ENCODE peak calls at places on chromosome 21, in eight cellular contexts. L is suprapubic skin, H is tibial nerve, X is transverse colon, A is SK-N-SH, N is ovary, I is esophagus muscularis mucosa, T is GM12878. M is an unnamed sample. For H3K4me1, the result is how much of the 10 kb centered on the place peaks cover.

GRCh38 chr21:43340491-43341348 is 86.2 kb downstream of the SIK1 start:
- DNase-seq in I (no peak), N (peak), X (peak), A (no peak), T (no peak), L (no peak), H (no peak), M (peak)

GRCh38 chr21:38769253-38769780 is 36.4 kb upstream of the ETS2 start:
- DNase-seq in T (no peak), X (no peak), I (no peak), N (no peak), L (no peak), H (no peak), A (no peak), M (no peak)

GRCh38 chr21:23612210-23612609 is 1995.1 kb downstream of the MRPL39 start:
- DNase-seq in A (no peak), H (no peak), I (no peak), T (no peak), X (no peak), L (no peak), N (no peak), M (no peak)

GRCh38 chr21:17668479-17668878 is 55.8 kb upstream of the BTG3 start:
- DNase-seq in T (no peak), L (no peak), N (no peak), I (no peak), A (no peak), H (no peak), X (no peak), M (no peak)

GRCh38 chr21:29148535-29148934 is 18.1 kb downstream of the MAP3K7CL start:
- DNase-seq in A (no peak), X (no peak), N (no peak), I (no peak), H (no peak), L (no peak), T (no peak), M (no peak)

GRCh38 chr21:42309753-42310213 is 5.4 kb downstream of the TFF3 start:
- DNase-seq in A (peak), I (no peak), N (peak), L (no peak), H (no peak), X (peak), T (no peak), M (peak)

GRCh38 chr21:32347351-32347750 is 45.5 kb downstream of the URB1 start:
- DNase-seq in T (no peak), N (no peak), X (no peak), L (no peak), A (no peak), H (no peak), I (no peak), M (no peak)

GRCh38 chr21:36316872-36317484 is 3.0 kb upstream of the MORC3 start:
- DNase-seq in H (no peak), I (no peak), L (no peak), N (no peak), T (no peak), A (no peak), X (no peak), M (no peak)

GRCh38 chr21:34912022-34912933 is 136.8 kb downstream of the RUNX1 start:
- DNase-seq in H (no peak), I (no peak), T (no peak), A (no peak), X (no peak), N (no peak), L (no peak), M (no peak)
- TF ChIP-seq EP300 in H (no peak), I (no peak), T (no peak), A (no peak), X (no peak), N (no peak), L (no peak), M (no peak)

DNA sequence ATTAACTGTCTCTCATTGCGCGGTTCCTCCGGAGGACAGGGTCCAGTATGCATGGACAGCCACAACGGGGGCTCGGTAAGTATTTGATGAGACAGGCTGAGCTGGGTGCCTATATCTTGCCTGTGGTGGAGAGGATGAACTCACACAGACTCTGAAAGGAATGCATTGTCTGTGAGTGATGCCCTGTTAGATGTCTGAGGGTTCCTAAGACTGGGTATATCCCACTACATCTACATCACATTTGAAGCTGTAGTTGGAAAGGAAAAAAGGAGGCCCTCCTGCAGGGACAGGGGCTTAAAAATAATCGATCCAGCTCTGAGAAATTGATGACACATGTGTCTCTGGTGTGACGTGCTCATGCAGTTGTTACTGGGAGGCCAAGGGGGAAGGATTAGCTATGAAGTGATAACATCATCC is 1.9 kb downstream of the ADARB1 start:
- DNase-seq in T (no peak), A (no peak), X (no peak), H (no peak), L (no peak), N (no peak), I (no peak), M (peak)
- H3K4me1 ChIP-seq in T (under half), A (under half), X (under half), H (under half), L (under half), N (under half), I (half or more), M (half or more)

DNA sequence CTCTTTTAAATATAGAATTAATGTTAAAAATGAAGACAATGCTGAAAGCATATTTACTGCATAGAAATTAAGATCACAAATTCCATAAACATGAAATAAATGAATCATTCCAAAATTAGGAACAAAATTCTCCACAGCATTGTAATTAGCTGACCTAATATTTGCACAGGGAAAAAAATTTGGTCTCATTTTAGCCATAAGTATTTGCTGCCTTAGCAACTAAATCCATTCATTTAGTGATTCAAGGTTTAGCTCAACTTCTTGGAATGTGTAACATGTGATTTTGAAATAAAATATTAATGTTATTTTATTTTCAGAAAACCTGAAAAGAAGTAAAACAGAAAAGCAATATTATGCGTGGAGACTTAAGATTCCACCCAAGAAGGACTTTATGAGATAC is 25.5 kb downstream of the ADAMTS5 start:
- DNase-seq in T (no peak), L (no peak), A (no peak), X (no peak), N (no peak), H (no peak), I (no peak), M (no peak)
- TF ChIP-seq EP300 in T (no peak), L (no peak), A (no peak), X (no peak), N (no peak), H (no peak), I (no peak), M (no peak)

DNA sequence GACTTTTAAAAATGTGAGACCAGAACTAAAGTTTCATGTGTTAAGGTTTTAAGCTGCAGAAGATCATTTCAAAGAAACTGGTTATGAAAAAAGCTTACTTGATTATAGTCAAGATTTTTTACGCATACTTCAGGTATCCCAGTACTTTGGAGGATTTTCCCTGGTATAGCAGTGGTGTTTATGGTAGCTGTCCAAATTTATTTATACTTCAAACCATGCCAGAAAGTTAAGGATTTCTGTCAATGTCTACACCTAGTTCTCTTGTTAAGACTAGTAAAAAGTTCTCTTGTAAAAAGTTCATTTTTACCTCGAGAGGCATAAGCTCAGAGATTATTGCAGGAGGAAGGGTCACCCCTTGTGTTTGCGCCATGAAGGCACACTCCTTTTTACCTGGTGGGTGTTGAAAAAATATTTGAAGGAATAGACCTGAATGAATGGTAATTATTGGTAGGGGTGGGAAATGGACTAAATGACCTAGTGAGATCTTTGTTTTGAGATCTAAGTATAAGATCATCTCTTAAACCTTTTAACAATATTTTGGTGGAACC is 2.8 kb downstream of the DYRK1A start:
- DNase-seq in X (no peak), L (no peak), T (no peak), I (no peak), N (no peak), H (no peak), A (no peak), M (no peak)
- H3K4me1 ChIP-seq in X (under half), L (half or more), T (under half), I (half or more), N (under half), H (under half), A (under half), M (under half)

GRCh38 chr21:31078796-31079195 is 40.5 kb upstream of the KRTAP19-8 start:
- DNase-seq in X (no peak), L (no peak), H (no peak), A (no peak), I (peak), N (no peak), T (peak), M (no peak)
- TF ChIP-seq EP300 in X (no peak), L (no peak), H (peak), A (no peak), I (no peak), N (no peak), T (no peak), M (no peak)

M was measured in stomach.